ENCODE peak calls at places on chromosomes 16 and 17, in seven cellular contexts. One of them, this sample, is unnamed.

GRCh38 chr17:79626156-79626890 is 15.5 kb upstream of the RBFOX3 start:
- DNase-seq in Peyer's patch: peak; percentile 33
- DNase-seq in GM20000: no peak
- DNase-seq in GM12864: no peak
- DNase-seq in OCI-LY7: no peak
- DNase-seq in right lobe of liver: peak; percentile 37
- DNase-seq in cardiac fibroblast: no peak
- DNase-seq in this sample: peak; percentile 6

GRCh38 chr17:27733771-27734170 is 66.6 kb downstream of the NOS2 start:
- DNase-seq in Peyer's patch: no peak
- DNase-seq in cardiac fibroblast: no peak
- DNase-seq in GM12864: no peak
- DNase-seq in right lobe of liver: no peak
- DNase-seq in GM20000: no peak
- DNase-seq in OCI-LY7: no peak
- DNase-seq in this sample: no peak

GRCh38 chr17:69854381-69854780 is 220.6 kb upstream of the KCNJ16 start:
- DNase-seq in OCI-LY7: no peak
- DNase-seq in right lobe of liver: no peak
- DNase-seq in Peyer's patch: no peak
- DNase-seq in GM20000: no peak
- DNase-seq in cardiac fibroblast: no peak
- DNase-seq in GM12864: no peak
- DNase-seq in this sample: no peak

GRCh38 chr17:76107507-76107906 is 3.9 kb upstream of the EXOC7 start:
- DNase-seq in OCI-LY7: peak; percentile 74
- DNase-seq in right lobe of liver: no peak
- DNase-seq in GM20000: no peak
- DNase-seq in cardiac fibroblast: peak; percentile 16
- DNase-seq in GM12864: no peak
- DNase-seq in Peyer's patch: no peak
- DNase-seq in this sample: no peak

GRCh38 chr16:51989637-51990230 is 557.2 kb downstream of the TOX3 start:
- DNase-seq in Peyer's patch: no peak
- DNase-seq in cardiac fibroblast: no peak
- DNase-seq in right lobe of liver: no peak
- DNase-seq in OCI-LY7: no peak
- DNase-seq in GM20000: no peak
- DNase-seq in GM12864: no peak
- DNase-seq in this sample: no peak

GRCh38 chr16:56993204-56993603 is 3.8 kb downstream of the NLRC5 start:
- DNase-seq in GM20000: no peak
- DNase-seq in cardiac fibroblast: no peak
- DNase-seq in right lobe of liver: no peak
- DNase-seq in GM12864: no peak
- DNase-seq in Peyer's patch: no peak
- DNase-seq in OCI-LY7: no peak
- DNase-seq in this sample: no peak

GRCh38 chr17:26765860-26766709 is 527.8 kb upstream of the WSB1 start:
- DNase-seq in right lobe of liver: no peak
- DNase-seq in GM12864: no peak
- DNase-seq in GM20000: no peak
- DNase-seq in Peyer's patch: no peak
- DNase-seq in cardiac fibroblast: no peak
- DNase-seq in OCI-LY7: no peak
- DNase-seq in this sample: no peak

GRCh38 chr17:44904001-44904984 is 5.0 kb upstream of the EFTUD2 start:
- DNase-seq in Peyer's patch: peak; percentile 40
- DNase-seq in GM12864: no peak
- DNase-seq in right lobe of liver: no peak
- DNase-seq in GM20000: no peak
- DNase-seq in cardiac fibroblast: no peak
- DNase-seq in OCI-LY7: no peak
- DNase-seq in this sample: no peak

GRCh38 chr17:20114466-20114865 is 105.3 kb downstream of the SPECC1 start:
- DNase-seq in GM20000: no peak
- DNase-seq in GM12864: no peak
- DNase-seq in Peyer's patch: no peak
- DNase-seq in cardiac fibroblast: no peak
- DNase-seq in OCI-LY7: no peak
- DNase-seq in right lobe of liver: no peak
- DNase-seq in this sample: no peak

GRCh38 chr17:21061971-21062526 is 19.2 kb upstream of the USP22 start:
- DNase-seq in GM20000: peak; percentile 51
- DNase-seq in right lobe of liver: no peak
- DNase-seq in OCI-LY7: peak; percentile 82
- DNase-seq in GM12864: peak; percentile 54
- DNase-seq in Peyer's patch: no peak
- DNase-seq in cardiac fibroblast: no peak
- DNase-seq in this sample: no peak

GRCh38 chr16:87185983-87186382 is 131.2 kb downstream of the C16orf95 start:
- DNase-seq in GM12864: no peak
- DNase-seq in right lobe of liver: no peak
- DNase-seq in cardiac fibroblast: no peak
- DNase-seq in Peyer's patch: no peak
- DNase-seq in GM20000: no peak
- DNase-seq in OCI-LY7: no peak
- DNase-seq in this sample: no peak

GRCh38 chr16:71338632-71339031 is 19.9 kb upstream of the CALB2 start:
- DNase-seq in GM20000: no peak
- DNase-seq in cardiac fibroblast: no peak
- DNase-seq in Peyer's patch: no peak
- DNase-seq in right lobe of liver: no peak
- DNase-seq in OCI-LY7: no peak
- DNase-seq in GM12864: no peak
- DNase-seq in this sample: no peak

GRCh38 chr16:71540-72341 is 690 bp downstream of the RHBDF1 start:
- DNase-seq in right lobe of liver: no peak
- DNase-seq in OCI-LY7: no peak
- DNase-seq in cardiac fibroblast: peak; percentile 69
- DNase-seq in GM12864: no peak
- DNase-seq in GM20000: no peak
- DNase-seq in Peyer's patch: peak; percentile 82
- DNase-seq in this sample: peak; percentile 59

GRCh38 chr16:85954927-85955539 is 56.1 kb downstream of the IRF8 start:
- DNase-seq in cardiac fibroblast: no peak
- DNase-seq in GM20000: no peak
- DNase-seq in Peyer's patch: no peak
- DNase-seq in OCI-LY7: no peak
- DNase-seq in GM12864: no peak
- DNase-seq in right lobe of liver: no peak
- DNase-seq in this sample: no peak

GRCh38 chr16:10465821-10466220 is 80.0 kb downstream of the ATF7IP2 start:
- DNase-seq in right lobe of liver: no peak
- DNase-seq in OCI-LY7: no peak
- DNase-seq in GM20000: no peak
- DNase-seq in GM12864: no peak
- DNase-seq in cardiac fibroblast: no peak
- DNase-seq in Peyer's patch: no peak
- DNase-seq in this sample: no peak

GRCh38 chr16:5490499-5490898 is 392.9 kb upstream of the EEF2KMT start:
- DNase-seq in right lobe of liver: no peak
- DNase-seq in OCI-LY7: peak; percentile 21
- DNase-seq in cardiac fibroblast: no peak
- DNase-seq in GM20000: peak; percentile 18
- DNase-seq in GM12864: no peak
- DNase-seq in Peyer's patch: peak; percentile 50
- DNase-seq in this sample: peak; percentile 53

GRCh38 chr16:1812732-1813163 is 13.9 kb downstream of the HAGH start:
- DNase-seq in GM12864: no peak
- DNase-seq in GM20000: no peak
- DNase-seq in cardiac fibroblast: peak; percentile 89
- DNase-seq in OCI-LY7: peak; percentile 35
- DNase-seq in right lobe of liver: peak; percentile 92
- DNase-seq in Peyer's patch: peak; percentile 80
- DNase-seq in this sample: no peak

DNA sequence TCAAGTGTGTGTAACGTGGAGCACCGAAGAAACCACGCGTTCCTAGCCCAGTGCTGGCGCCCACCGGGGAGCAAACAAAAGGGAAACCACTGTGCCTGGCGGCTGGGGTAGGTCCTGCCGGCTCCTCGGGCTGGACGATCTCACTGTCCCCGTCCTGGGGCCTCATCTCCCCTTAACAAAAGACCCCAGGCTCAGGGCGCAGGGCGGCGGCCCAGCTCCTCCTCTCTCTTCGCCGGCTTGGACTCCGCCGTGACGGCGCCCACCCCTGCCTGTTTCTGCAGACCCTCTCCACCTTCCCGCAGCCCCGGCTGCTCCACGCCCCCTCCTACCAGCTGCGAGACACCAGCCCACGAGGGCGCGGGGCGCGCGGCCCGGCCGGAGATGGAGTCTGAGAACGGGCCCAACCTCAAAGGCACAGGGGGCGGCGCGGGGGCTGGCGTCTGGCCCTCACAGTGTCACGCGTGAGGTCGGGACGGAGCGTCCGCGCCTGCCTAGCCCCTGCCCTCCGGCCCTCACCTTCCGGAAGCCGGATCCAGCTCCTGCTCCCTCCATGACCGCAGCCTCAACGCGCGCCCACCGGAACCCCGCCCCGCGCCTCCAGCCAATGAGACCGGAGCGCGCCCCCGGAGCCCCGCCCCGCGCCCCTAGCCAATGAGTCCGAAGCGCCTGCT is at the start of gene CENPX:
- DNase-seq in GM20000: peak; percentile 100
- DNase-seq in OCI-LY7: no peak
- DNase-seq in cardiac fibroblast: no peak
- DNase-seq in GM12864: no peak
- DNase-seq in right lobe of liver: no peak
- DNase-seq in Peyer's patch: no peak
- DNase-seq in this sample: peak; percentile 62
- TF ChIP-seq CTCF in GM20000: no peak
- TF ChIP-seq CTCF in OCI-LY7: no peak
- TF ChIP-seq CTCF in cardiac fibroblast: no peak
- TF ChIP-seq CTCF in GM12864: no peak
- TF ChIP-seq CTCF in right lobe of liver: no peak
- TF ChIP-seq CTCF in Peyer's patch: no peak
- TF ChIP-seq CTCF in this sample: no peak

DNA sequence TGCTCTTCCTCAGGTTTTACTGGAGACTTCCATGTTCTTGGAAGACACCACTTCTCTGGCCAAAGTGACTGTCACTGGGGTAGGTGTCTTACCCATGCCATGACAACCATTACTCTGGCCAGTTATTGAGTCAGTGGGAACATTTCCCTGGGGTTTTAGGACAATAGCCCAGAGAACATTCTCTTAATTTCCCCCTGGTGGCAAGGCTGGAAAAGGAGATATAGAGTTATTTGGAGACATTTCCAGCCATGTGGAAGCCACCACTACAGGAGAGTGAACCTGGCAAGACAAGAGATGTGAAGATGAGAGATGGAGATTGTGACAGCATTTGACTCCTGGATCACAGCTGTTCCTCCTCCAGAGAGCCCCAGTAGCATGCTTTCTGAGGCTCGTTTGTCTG is 106.2 kb downstream of the CDK5R1 start:
- DNase-seq in Peyer's patch: no peak
- DNase-seq in GM12864: no peak
- DNase-seq in OCI-LY7: no peak
- DNase-seq in GM20000: no peak
- DNase-seq in cardiac fibroblast: no peak
- DNase-seq in right lobe of liver: no peak
- DNase-seq in this sample: no peak
- TF ChIP-seq CTCF in Peyer's patch: no peak
- TF ChIP-seq CTCF in GM12864: no peak
- TF ChIP-seq CTCF in OCI-LY7: no peak
- TF ChIP-seq CTCF in GM20000: no peak
- TF ChIP-seq CTCF in cardiac fibroblast: no peak
- TF ChIP-seq CTCF in right lobe of liver: no peak
- TF ChIP-seq CTCF in this sample: no peak

GRCh38 chr17:17313350-17313991 is 10.3 kb downstream of the NT5M start:
- DNase-seq in OCI-LY7: peak; percentile 74
- DNase-seq in cardiac fibroblast: peak; percentile 36
- DNase-seq in GM12864: no peak
- DNase-seq in GM20000: peak; percentile 85
- DNase-seq in right lobe of liver: peak; percentile 70
- DNase-seq in Peyer's patch: peak; percentile 83
- DNase-seq in this sample: no peak
- TF ChIP-seq CTCF in OCI-LY7: peak; percentile 83
- TF ChIP-seq CTCF in cardiac fibroblast: peak; percentile 43
- TF ChIP-seq CTCF in GM12864: peak; percentile 83
- TF ChIP-seq CTCF in GM20000: peak; percentile 57
- TF ChIP-seq CTCF in right lobe of liver: peak; percentile 55
- TF ChIP-seq CTCF in Peyer's patch: peak; percentile 72
- TF ChIP-seq CTCF in this sample: no peak

GRCh38 chr17:1170739-1171138 is 9.0 kb downstream of the ABR start:
- DNase-seq in GM20000: no peak
- DNase-seq in OCI-LY7: no peak
- DNase-seq in GM12864: no peak
- DNase-seq in right lobe of liver: no peak
- DNase-seq in cardiac fibroblast: no peak
- DNase-seq in Peyer's patch: no peak
- DNase-seq in this sample: no peak
- TF ChIP-seq CTCF in GM20000: peak; percentile 22
- TF ChIP-seq CTCF in OCI-LY7: peak; percentile 76
- TF ChIP-seq CTCF in GM12864: peak; percentile 46
- TF ChIP-seq CTCF in right lobe of liver: no peak
- TF ChIP-seq CTCF in cardiac fibroblast: no peak
- TF ChIP-seq CTCF in Peyer's patch: no peak
- TF ChIP-seq CTCF in this sample: no peak

DNA sequence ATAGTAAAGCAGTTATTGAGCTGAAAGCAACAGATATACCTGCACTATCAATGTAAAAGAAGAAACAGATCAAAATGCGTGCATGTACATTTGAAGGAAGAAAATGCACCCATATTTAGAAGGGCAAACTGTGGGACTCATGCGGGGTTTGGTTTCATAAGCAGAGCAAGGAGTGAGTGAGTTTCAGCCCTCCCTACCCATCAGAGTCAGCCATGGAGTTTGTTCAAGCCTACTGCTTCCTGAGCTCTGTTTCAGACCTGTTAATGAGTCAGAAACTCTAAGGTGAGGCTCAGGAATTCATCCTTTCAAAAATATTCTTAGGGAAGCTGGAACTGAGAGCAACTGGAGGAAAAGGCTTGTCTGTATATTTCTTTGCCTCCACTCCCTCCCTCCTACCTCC is 446.2 kb downstream of the HS3ST4 start:
- DNase-seq in Peyer's patch: no peak
- DNase-seq in GM20000: no peak
- DNase-seq in cardiac fibroblast: no peak
- DNase-seq in OCI-LY7: no peak
- DNase-seq in GM12864: no peak
- DNase-seq in right lobe of liver: no peak
- DNase-seq in this sample: no peak
- TF ChIP-seq CTCF in Peyer's patch: no peak
- TF ChIP-seq CTCF in GM20000: no peak
- TF ChIP-seq CTCF in cardiac fibroblast: no peak
- TF ChIP-seq CTCF in OCI-LY7: no peak
- TF ChIP-seq CTCF in GM12864: no peak
- TF ChIP-seq CTCF in right lobe of liver: no peak
- TF ChIP-seq CTCF in this sample: no peak

GRCh38 chr17:72535346-72535745 is 414.5 kb downstream of the SOX9 start:
- DNase-seq in OCI-LY7: no peak
- DNase-seq in Peyer's patch: no peak
- DNase-seq in right lobe of liver: no peak
- DNase-seq in GM20000: no peak
- DNase-seq in GM12864: no peak
- DNase-seq in cardiac fibroblast: no peak
- DNase-seq in this sample: no peak
- TF ChIP-seq CTCF in OCI-LY7: no peak
- TF ChIP-seq CTCF in Peyer's patch: no peak
- TF ChIP-seq CTCF in right lobe of liver: no peak
- TF ChIP-seq CTCF in GM20000: no peak
- TF ChIP-seq CTCF in GM12864: no peak
- TF ChIP-seq CTCF in cardiac fibroblast: no peak
- TF ChIP-seq CTCF in this sample: no peak